ENCODE peak calls at places on chromosome 2, in seven cellular contexts. G is A549, Q is K562, N is endothelial cell of umbilical vein, I is HCT116, D is HepG2, B is GM12878. V is an unnamed sample.

GRCh38 chr2:113847144-113847543 is 42.7 kb upstream of the ACTR3 start:
- DNase-seq in G (no peak), Q (peak; percentile 40), N (no peak), I (no peak), D (no peak), B (no peak), V (no peak)

GRCh38 chr2:43024515-43024962 is 201.9 kb downstream of the ZFP36L2 start:
- DNase-seq in G (peak; percentile 78), Q (peak; percentile 79), N (peak; percentile 64), I (peak; percentile 12), D (no peak), B (no peak), V (peak; percentile 66)

GRCh38 chr2:57943271-57943670 is 103.3 kb upstream of the VRK2 start:
- DNase-seq in G (no peak), Q (no peak), N (no peak), I (no peak), D (no peak), B (no peak), V (no peak)

GRCh38 chr2:45992021-45992745 is 305.0 kb upstream of the EPAS1 start:
- DNase-seq in G (peak; percentile 88), Q (no peak), N (no peak), I (no peak), D (peak; percentile 95), B (no peak), V (no peak)

GRCh38 chr2:20823917-20824316 is 1.0 kb upstream of the LDAH start:
- DNase-seq in G (no peak), Q (no peak), N (no peak), I (no peak), D (no peak), B (no peak), V (no peak)

GRCh38 chr2:54206596-54206995 is 49.4 kb downstream of the TSPYL6 start:
- DNase-seq in G (peak; percentile 45), Q (peak; percentile 30), N (peak; percentile 58), I (peak; percentile 37), D (peak; percentile 50), B (no peak), V (peak; percentile 48)

GRCh38 chr2:11342561-11343343 is 1.7 kb downstream of the ROCK2 start:
- DNase-seq in G (peak; percentile 56), Q (peak; percentile 60), N (peak; percentile 64), I (peak; percentile 34), D (peak; percentile 94), B (no peak), V (peak; percentile 71)

GRCh38 chr2:207352978-207353377 is 176.8 kb upstream of the CREB1 start:
- DNase-seq in G (no peak), Q (peak; percentile 29), N (no peak), I (no peak), D (no peak), B (no peak), V (peak; percentile 56)

GRCh38 chr2:232325324-232326273 is 53.0 kb upstream of the ALPP start:
- DNase-seq in G (no peak), Q (peak; percentile 34), N (peak; percentile 17), I (no peak), D (peak; percentile 42), B (no peak), V (peak; percentile 60)

DNA sequence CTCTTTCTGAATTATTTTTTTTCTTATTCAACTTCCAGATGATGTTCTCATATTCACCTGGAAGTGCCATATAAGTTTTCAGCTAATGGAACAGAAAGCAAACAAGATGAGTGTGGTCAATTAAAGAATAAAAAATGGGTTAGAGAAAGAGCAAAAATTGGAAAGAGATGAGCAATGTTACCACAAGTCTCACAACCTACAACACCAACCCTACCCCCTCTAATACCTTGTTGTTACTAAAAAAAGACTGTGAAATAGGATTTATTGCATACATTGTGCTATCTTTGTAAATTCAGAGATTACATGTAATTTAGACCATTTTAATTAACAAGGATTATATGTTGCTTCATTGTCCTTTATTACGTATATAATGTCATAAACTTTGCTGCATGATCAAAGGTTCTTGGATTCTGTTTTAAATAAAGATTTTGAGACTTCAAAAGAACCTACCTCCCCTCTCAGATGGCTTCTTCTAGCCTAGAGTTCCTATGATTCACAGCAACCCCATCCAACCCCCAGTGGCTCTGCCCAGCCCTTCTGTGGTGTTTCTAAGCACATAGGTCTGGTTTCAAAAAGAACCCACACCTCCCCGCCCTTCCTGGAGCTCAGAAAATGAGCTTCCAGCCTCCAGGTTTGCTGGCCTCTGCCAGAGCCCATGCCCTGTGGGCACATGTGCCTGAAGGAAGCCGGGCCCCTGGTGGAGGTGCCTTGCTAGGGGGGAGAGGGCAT is 24.7 kb downstream of the LGALSL start:
- DNase-seq in G (no peak), Q (no peak), N (no peak), I (no peak), D (no peak), B (no peak), V (no peak)
- TF ChIP-seq MAX in G (no peak), Q (no peak), N (no peak), I (no peak), D (no peak), B (no peak), V (no peak)

GRCh38 chr2:154992826-154993225 is 294.3 kb downstream of the KCNJ3 start:
- DNase-seq in G (no peak), Q (no peak), N (peak; percentile 72), I (no peak), D (no peak), B (no peak), V (no peak)

GRCh38 chr2:154995332-154995731 is 296.8 kb downstream of the KCNJ3 start:
- DNase-seq in G (no peak), Q (no peak), N (peak; percentile 31), I (no peak), D (no peak), B (no peak), V (no peak)
- TF ChIP-seq POLR2A in G (no peak), Q (no peak), N (no peak), I (no peak), D (no peak), B (no peak), V (no peak)

GRCh38 chr2:63301481-63301880 is 250.9 kb downstream of the OTX1 start:
- DNase-seq in G (no peak), Q (no peak), N (no peak), I (no peak), D (no peak), B (no peak), V (peak; percentile 42)

DNA sequence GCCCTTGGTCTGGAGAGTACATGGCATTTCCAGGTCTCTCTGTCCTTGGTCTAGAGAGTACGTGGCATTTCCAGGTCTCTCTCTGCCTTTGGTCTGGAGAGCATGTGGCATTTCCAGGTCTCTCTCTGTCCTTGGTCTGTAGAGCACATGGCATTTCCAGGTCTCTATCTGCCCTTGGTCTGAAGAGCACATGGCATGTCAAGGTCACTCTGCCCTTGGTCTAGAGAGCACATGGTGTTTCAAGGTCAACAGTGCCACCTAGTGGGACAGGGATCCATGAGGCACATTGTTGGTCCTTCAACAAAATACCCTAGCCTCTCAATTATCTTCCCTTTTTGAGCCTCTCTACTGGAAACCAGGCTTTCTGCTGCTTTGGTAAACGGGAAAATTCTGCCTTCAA is 250.2 kb downstream of the OTX1 start:
- DNase-seq in G (no peak), Q (peak; percentile 53), N (no peak), I (peak; percentile 33), D (peak; percentile 80), B (no peak), V (peak; percentile 53)
- TF ChIP-seq CTCF in G (no peak), Q (peak; percentile 29), N (no peak), I (peak; percentile 48), D (peak; percentile 67), B (no peak), V (no peak)

DNA sequence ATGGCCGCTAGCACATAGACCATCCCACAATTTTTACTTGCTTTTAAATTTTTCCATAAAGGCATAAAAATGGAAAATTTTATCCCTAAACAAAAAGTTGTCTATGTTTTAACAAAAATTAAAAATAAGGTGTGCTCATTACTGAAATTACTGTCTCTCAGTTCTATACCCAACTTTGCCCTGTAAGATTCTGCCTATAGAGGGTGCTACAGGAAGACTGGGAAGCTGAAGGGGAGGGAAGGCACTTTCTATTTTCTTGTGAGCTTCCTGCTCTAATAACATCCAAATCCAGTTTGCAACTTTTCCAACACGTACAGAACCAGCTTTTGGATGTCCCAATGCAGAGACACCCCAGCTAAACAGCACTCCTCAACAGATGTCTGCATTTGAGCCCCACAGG is 666.9 kb downstream of the PLCL1 start:
- DNase-seq in G (no peak), Q (no peak), N (no peak), I (no peak), D (no peak), B (no peak), V (peak; percentile 16)
- TF ChIP-seq MAX in G (no peak), Q (no peak), N (no peak), I (no peak), D (no peak), B (no peak), V (no peak)

DNA sequence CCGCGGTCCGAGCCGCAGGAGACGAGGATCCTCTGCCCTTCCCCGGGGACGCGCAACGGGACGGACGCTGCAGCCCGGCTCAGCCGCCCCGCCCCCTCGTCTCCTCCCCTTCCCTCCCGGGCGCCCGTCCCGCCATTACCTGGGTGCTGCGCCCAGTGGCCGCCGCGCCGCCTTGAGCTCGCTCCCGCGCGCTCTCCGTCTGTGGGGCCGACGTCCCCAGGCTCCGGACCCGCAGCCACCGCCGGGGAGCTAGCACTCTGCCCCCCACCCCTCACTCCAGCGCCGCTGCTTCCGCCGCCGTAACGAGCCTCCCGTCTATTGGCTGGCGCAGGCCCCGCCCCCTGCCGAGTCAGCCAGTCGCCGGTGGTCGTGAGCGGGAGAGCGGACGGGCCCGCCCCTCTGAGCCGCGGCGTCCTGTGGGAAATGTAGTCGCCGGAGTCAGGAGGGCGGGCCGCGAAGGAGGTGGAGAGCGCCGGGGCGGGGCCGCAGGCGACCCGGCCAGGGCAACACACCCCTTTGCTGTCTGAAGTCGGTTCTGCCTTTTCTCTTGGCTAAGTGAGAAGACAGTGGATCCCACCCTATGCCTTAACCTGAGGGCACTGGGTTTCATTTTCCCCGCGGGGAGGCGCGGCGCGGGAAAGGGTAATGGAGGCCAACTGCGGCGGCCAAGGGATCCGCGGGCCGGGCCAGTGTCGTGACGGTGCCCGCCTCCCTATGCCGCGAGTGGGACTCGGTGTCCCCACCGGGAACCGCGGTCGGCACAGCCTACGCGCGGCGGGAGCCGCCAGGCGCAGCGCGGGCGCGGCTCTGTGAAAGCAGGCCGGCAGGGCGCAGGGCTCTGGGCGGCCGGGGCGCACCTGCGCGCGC is at the start of gene SAP130:
- DNase-seq in G (peak; percentile 84), Q (peak; percentile 97), N (peak; percentile 96), I (peak; percentile 79), D (peak; percentile 93), B (peak; percentile 71), V (peak; percentile 99)
- TF ChIP-seq POLR2A in G (peak; percentile 31), Q (peak; percentile 85), N (no peak), I (no peak), D (peak; percentile 75), B (peak; percentile 87), V (peak; percentile 71)

GRCh38 chr2:10165816-10166488 is 43.4 kb downstream of the RRM2 start:
- DNase-seq in G (no peak), Q (no peak), N (no peak), I (no peak), D (no peak), B (no peak), V (no peak)
- TF ChIP-seq CTCF in G (no peak), Q (no peak), N (no peak), I (no peak), D (no peak), B (no peak), V (no peak)

V was measured in NB4.